ENCODE peak calls at places on chromosomes 2 and 18, in seven cellular contexts. U is glutamatergic neuron, Z is upper lobe of right lung, B is HT1080, M is left ventricle myocardium superior, S is EH, A is astrocyte. J is an unnamed sample.

GRCh38 chr2:169818241-169818640 is 6.5 kb downstream of the METTL5 start:
- DNase-seq in U (no peak), Z (no peak), B (no peak), M (no peak), S (no peak), A (no peak), J (peak; percentile 31)

GRCh38 chr18:33596178-33596854 is 18.3 kb downstream of the ASXL3 start:
- DNase-seq in U (no peak), Z (no peak), B (peak; percentile 80), M (no peak), S (no peak), A (peak; percentile 71), J (no peak)

GRCh38 chr2:179235463-179236108 is 29.0 kb downstream of the SESTD1 start:
- DNase-seq in U (no peak), Z (no peak), B (no peak), M (no peak), S (peak; percentile 54), A (peak; percentile 53), J (no peak)

GRCh38 chr2:218569661-218570500 is 1.2 kb downstream of the CNOT9 start:
- DNase-seq in U (no peak), Z (no peak), B (peak; percentile 38), M (peak; percentile 41), S (peak; percentile 48), A (peak; percentile 51), J (peak; percentile 68)

GRCh38 chr2:121063471-121063870 is 221.5 kb downstream of the TFCP2L1 start:
- DNase-seq in U (no peak), Z (no peak), B (no peak), M (no peak), S (no peak), A (no peak), J (peak; percentile 79)

GRCh38 chr2:126029316-126029715 is 626.6 kb upstream of the GYPC start:
- DNase-seq in U (no peak), Z (no peak), B (no peak), M (no peak), S (no peak), A (no peak), J (no peak)

GRCh38 chr2:96878796-96879544 is 9.1 kb upstream of the SEMA4C start:
- DNase-seq in U (no peak), Z (no peak), B (no peak), M (no peak), S (no peak), A (no peak), J (no peak)

GRCh38 chr18:68414407-68414806 is 300.5 kb downstream of the TMX3 start:
- DNase-seq in U (no peak), Z (no peak), B (no peak), M (no peak), S (no peak), A (no peak), J (no peak)

GRCh38 chr2:236161531-236161930 is 6.7 kb downstream of the GBX2 start:
- DNase-seq in U (no peak), Z (peak; percentile 51), B (no peak), M (no peak), S (no peak), A (no peak), J (no peak)

GRCh38 chr2:8595821-8596600 is 85.8 kb upstream of the ID2 start:
- DNase-seq in U (no peak), Z (peak; percentile 60), B (no peak), M (no peak), S (no peak), A (no peak), J (no peak)

GRCh38 chr2:170300993-170301392 is 123.0 kb downstream of the MYO3B start:
- DNase-seq in U (no peak), Z (no peak), B (no peak), M (no peak), S (no peak), A (no peak), J (no peak)

GRCh38 chr2:202056611-202057010 is 16.4 kb upstream of the KIAA2012 start:
- DNase-seq in U (no peak), Z (no peak), B (no peak), M (no peak), S (peak; percentile 28), A (no peak), J (no peak)

GRCh38 chr2:233810385-233810784 is 32.3 kb downstream of the MROH2A start:
- DNase-seq in U (no peak), Z (peak; percentile 16), B (no peak), M (no peak), S (no peak), A (no peak), J (no peak)

GRCh38 chr18:5620284-5620683 is 76.5 kb upstream of the EPB41L3 start:
- DNase-seq in U (no peak), Z (no peak), B (no peak), M (no peak), S (no peak), A (peak; percentile 50), J (no peak)

GRCh38 chr2:19720306-19720705 is 181.5 kb downstream of the TTC32 start:
- DNase-seq in U (no peak), Z (no peak), B (no peak), M (no peak), S (no peak), A (no peak), J (no peak)

GRCh38 chr2:44247924-44248323 is 27.4 kb upstream of the SLC3A1 start:
- DNase-seq in U (no peak), Z (no peak), B (peak; percentile 44), M (no peak), S (no peak), A (no peak), J (peak; percentile 15)

GRCh38 chr2:20626698-20627471 is 24.0 kb downstream of the HS1BP3 start:
- DNase-seq in U (peak; percentile 24), Z (peak; percentile 55), B (no peak), M (peak; percentile 29), S (no peak), A (no peak), J (no peak)

GRCh38 chr2:23484767-23485166 is 99.8 kb downstream of the KLHL29 start:
- DNase-seq in U (no peak), Z (peak; percentile 45), B (no peak), M (no peak), S (no peak), A (no peak), J (no peak)

J was measured in M059J.